ENCODE peak calls at places on chromosomes 7 and 10, in six cellular contexts. V, B, E, M, O and L are unnamed samples.

GRCh38 chr7:43666938-43667337 is 62.4 kb downstream of the COA1 start:
- DNase-seq in V (no peak), B (no peak), E (no peak), M (no peak), O (no peak), L (no peak)

GRCh38 chr7:135670179-135670578 is 7.9 kb downstream of the STMP1 start:
- DNase-seq in V (no peak), B (no peak), E (no peak), M (peak), O (no peak), L (no peak)

GRCh38 chr7:152086513-152086912 is 61.0 kb downstream of the GALNT11 start:
- DNase-seq in V (no peak), B (no peak), E (no peak), M (no peak), O (no peak), L (no peak)

GRCh38 chr7:128924706-128925588 is 12.8 kb upstream of the IRF5 start:
- DNase-seq in V (no peak), B (no peak), E (no peak), M (no peak), O (no peak), L (no peak)

GRCh38 chr10:98613446-98613845 is 166.7 kb upstream of the HPS1 start:
- DNase-seq in V (no peak), B (no peak), E (no peak), M (no peak), O (no peak), L (no peak)

GRCh38 chr10:95675403-95676116 is 18.2 kb downstream of the TCTN3 start:
- DNase-seq in V (no peak), B (no peak), E (no peak), M (no peak), O (no peak), L (no peak)

GRCh38 chr10:75398630-75399460 is 2.7 kb downstream of the ZNF503 start:
- DNase-seq in V (peak), B (no peak), E (peak), M (peak), O (no peak), L (no peak)

GRCh38 chr10:60384708-60385398 is 4.8 kb downstream of the ANK3 start:
- DNase-seq in V (no peak), B (no peak), E (no peak), M (peak), O (no peak), L (no peak)

GRCh38 chr10:73874267-73875138 is at the start of gene CAMK2G:
- DNase-seq in V (peak), B (peak), E (peak), M (peak), O (peak), L (no peak)

GRCh38 chr10:87765666-87766376 is 52.2 kb downstream of the ATAD1 start:
- DNase-seq in V (no peak), B (no peak), E (no peak), M (no peak), O (no peak), L (no peak)

GRCh38 chr7:100888988-100889760 is at the start of gene UFSP1:
- DNase-seq in V (no peak), B (peak), E (peak), M (no peak), O (no peak), L (no peak)

GRCh38 chr10:22911889-22912762 is 15.7 kb upstream of the ARMC3 start:
- DNase-seq in V (no peak), B (peak), E (no peak), M (peak), O (no peak), L (no peak)